ENCODE peak calls at places on chromosome 15, in eight cellular contexts. One of them, this sample, is unnamed.

GRCh38 chr15:57085267-57085666 is 166.8 kb downstream of the TCF12 start:
- DNase-seq in neural progenitor cell: no peak
- DNase-seq in sigmoid colon: no peak
- DNase-seq in vagina: no peak
- DNase-seq in pancreas: no peak
- DNase-seq in Peyer's patch: no peak
- DNase-seq in colonic mucosa: no peak
- DNase-seq in PC-3: peak; percentile 18
- DNase-seq in this sample: no peak

GRCh38 chr15:88470625-88471372 is 3.3 kb downstream of the MRPS11 start:
- DNase-seq in neural progenitor cell: no peak
- DNase-seq in sigmoid colon: no peak
- DNase-seq in vagina: no peak
- DNase-seq in pancreas: no peak
- DNase-seq in Peyer's patch: no peak
- DNase-seq in colonic mucosa: no peak
- DNase-seq in PC-3: no peak
- DNase-seq in this sample: no peak

GRCh38 chr15:23529891-23530290 is 35.6 kb upstream of the MKRN3 start:
- DNase-seq in neural progenitor cell: no peak
- DNase-seq in sigmoid colon: no peak
- DNase-seq in vagina: no peak
- DNase-seq in pancreas: no peak
- DNase-seq in Peyer's patch: no peak
- DNase-seq in colonic mucosa: no peak
- DNase-seq in PC-3: no peak
- DNase-seq in this sample: no peak

GRCh38 chr15:50906954-50907865 is 1.3 kb upstream of the AP4E1 start:
- DNase-seq in neural progenitor cell: no peak
- DNase-seq in sigmoid colon: no peak
- DNase-seq in vagina: no peak
- DNase-seq in pancreas: no peak
- DNase-seq in Peyer's patch: peak; percentile 64
- DNase-seq in colonic mucosa: peak; percentile 56
- DNase-seq in PC-3: peak; percentile 50
- DNase-seq in this sample: peak; percentile 57

GRCh38 chr15:101675796-101676582 is 23.8 kb upstream of the TM2D3 start:
- DNase-seq in neural progenitor cell: peak; percentile 63
- DNase-seq in sigmoid colon: no peak
- DNase-seq in vagina: no peak
- DNase-seq in pancreas: no peak
- DNase-seq in Peyer's patch: peak; percentile 25
- DNase-seq in colonic mucosa: no peak
- DNase-seq in PC-3: peak; percentile 72
- DNase-seq in this sample: no peak

GRCh38 chr15:76866716-76867321 is 38.3 kb downstream of the SCAPER start:
- DNase-seq in neural progenitor cell: peak; percentile 37
- DNase-seq in sigmoid colon: no peak
- DNase-seq in vagina: no peak
- DNase-seq in pancreas: no peak
- DNase-seq in Peyer's patch: no peak
- DNase-seq in colonic mucosa: no peak
- DNase-seq in PC-3: peak; percentile 61
- DNase-seq in this sample: no peak

GRCh38 chr15:59516655-59517461 is 78.9 kb downstream of the FAM81A start:
- DNase-seq in neural progenitor cell: no peak
- DNase-seq in sigmoid colon: no peak
- DNase-seq in vagina: no peak
- DNase-seq in pancreas: no peak
- DNase-seq in Peyer's patch: peak; percentile 52
- DNase-seq in colonic mucosa: no peak
- DNase-seq in PC-3: no peak
- DNase-seq in this sample: no peak

GRCh38 chr15:52336530-52336929 is 40.9 kb upstream of the MYO5C start:
- DNase-seq in neural progenitor cell: no peak
- DNase-seq in sigmoid colon: no peak
- DNase-seq in vagina: no peak
- DNase-seq in pancreas: no peak
- DNase-seq in Peyer's patch: no peak
- DNase-seq in colonic mucosa: peak; percentile 42
- DNase-seq in PC-3: peak; percentile 6
- DNase-seq in this sample: peak; percentile 38

GRCh38 chr15:70264014-70264492 is 166.3 kb upstream of the TLE3 start:
- DNase-seq in neural progenitor cell: peak; percentile 68
- DNase-seq in sigmoid colon: peak; percentile 84
- DNase-seq in vagina: no peak
- DNase-seq in pancreas: no peak
- DNase-seq in Peyer's patch: peak; percentile 55
- DNase-seq in colonic mucosa: no peak
- DNase-seq in PC-3: no peak
- DNase-seq in this sample: no peak

GRCh38 chr15:39692464-39693327 is 89.9 kb downstream of the FSIP1 start:
- DNase-seq in neural progenitor cell: peak; percentile 96
- DNase-seq in sigmoid colon: no peak
- DNase-seq in vagina: no peak
- DNase-seq in pancreas: no peak
- DNase-seq in Peyer's patch: no peak
- DNase-seq in colonic mucosa: no peak
- DNase-seq in PC-3: no peak
- DNase-seq in this sample: no peak
- H3K27ac ChIP-seq in neural progenitor cell: peak overlapping the region; percentile 80
- H3K27ac ChIP-seq in sigmoid colon: peak overlapping the region; percentile 29
- H3K27ac ChIP-seq in vagina: no peak overlapping the region
- H3K27ac ChIP-seq in pancreas: no peak overlapping the region
- H3K27ac ChIP-seq in Peyer's patch: no peak overlapping the region
- H3K27ac ChIP-seq in colonic mucosa: no peak overlapping the region
- H3K27ac ChIP-seq in PC-3: no peak overlapping the region
- H3K27ac ChIP-seq in this sample: no peak overlapping the region

GRCh38 chr15:84714816-84715215 is 1.1 kb downstream of the SEC11A start:
- DNase-seq in neural progenitor cell: no peak
- DNase-seq in sigmoid colon: no peak
- DNase-seq in vagina: no peak
- DNase-seq in pancreas: no peak
- DNase-seq in Peyer's patch: no peak
- DNase-seq in colonic mucosa: no peak
- DNase-seq in PC-3: no peak
- DNase-seq in this sample: no peak
- H3K4me3 ChIP-seq in neural progenitor cell: peak overlapping the region; percentile 78
- H3K4me3 ChIP-seq in sigmoid colon: peak overlapping the region; percentile 80
- H3K4me3 ChIP-seq in vagina: peak overlapping the region; percentile 76
- H3K4me3 ChIP-seq in pancreas: peak overlapping the region; percentile 89
- H3K4me3 ChIP-seq in Peyer's patch: peak overlapping the region; percentile 88
- H3K4me3 ChIP-seq in colonic mucosa: peak overlapping the region; percentile 81
- H3K4me3 ChIP-seq in PC-3: peak overlapping the region; percentile 81
- H3K4me3 ChIP-seq in this sample: peak overlapping the region; percentile 65

GRCh38 chr15:73141216-73141900 is 89.1 kb downstream of the NEO1 start:
- DNase-seq in neural progenitor cell: no peak
- DNase-seq in sigmoid colon: no peak
- DNase-seq in vagina: no peak
- DNase-seq in pancreas: no peak
- DNase-seq in Peyer's patch: no peak
- DNase-seq in colonic mucosa: no peak
- DNase-seq in PC-3: no peak
- DNase-seq in this sample: no peak

GRCh38 chr15:73140154-73140553 is 87.9 kb downstream of the NEO1 start:
- DNase-seq in neural progenitor cell: no peak
- DNase-seq in sigmoid colon: no peak
- DNase-seq in vagina: no peak
- DNase-seq in pancreas: no peak
- DNase-seq in Peyer's patch: no peak
- DNase-seq in colonic mucosa: no peak
- DNase-seq in PC-3: no peak
- DNase-seq in this sample: no peak

GRCh38 chr15:73143763-73144155 is 91.5 kb downstream of the NEO1 start:
- DNase-seq in neural progenitor cell: no peak
- DNase-seq in sigmoid colon: no peak
- DNase-seq in vagina: no peak
- DNase-seq in pancreas: no peak
- DNase-seq in Peyer's patch: no peak
- DNase-seq in colonic mucosa: no peak
- DNase-seq in PC-3: no peak
- DNase-seq in this sample: no peak

GRCh38 chr15:73146419-73146818 is 94.2 kb downstream of the NEO1 start:
- DNase-seq in neural progenitor cell: no peak
- DNase-seq in sigmoid colon: no peak
- DNase-seq in vagina: no peak
- DNase-seq in pancreas: no peak
- DNase-seq in Peyer's patch: no peak
- DNase-seq in colonic mucosa: no peak
- DNase-seq in PC-3: no peak
- DNase-seq in this sample: no peak

GRCh38 chr15:73142802-73143762 is 90.8 kb downstream of the NEO1 start:
- DNase-seq in neural progenitor cell: no peak
- DNase-seq in sigmoid colon: no peak
- DNase-seq in vagina: no peak
- DNase-seq in pancreas: no peak
- DNase-seq in Peyer's patch: no peak
- DNase-seq in colonic mucosa: no peak
- DNase-seq in PC-3: no peak
- DNase-seq in this sample: no peak
- TF ChIP-seq CTCF in neural progenitor cell: no peak
- TF ChIP-seq CTCF in sigmoid colon: no peak
- TF ChIP-seq CTCF in vagina: no peak
- TF ChIP-seq CTCF in pancreas: no peak
- TF ChIP-seq CTCF in Peyer's patch: no peak
- TF ChIP-seq CTCF in colonic mucosa: no peak
- TF ChIP-seq CTCF in PC-3: no peak
- TF ChIP-seq CTCF in this sample: no peak

DNA sequence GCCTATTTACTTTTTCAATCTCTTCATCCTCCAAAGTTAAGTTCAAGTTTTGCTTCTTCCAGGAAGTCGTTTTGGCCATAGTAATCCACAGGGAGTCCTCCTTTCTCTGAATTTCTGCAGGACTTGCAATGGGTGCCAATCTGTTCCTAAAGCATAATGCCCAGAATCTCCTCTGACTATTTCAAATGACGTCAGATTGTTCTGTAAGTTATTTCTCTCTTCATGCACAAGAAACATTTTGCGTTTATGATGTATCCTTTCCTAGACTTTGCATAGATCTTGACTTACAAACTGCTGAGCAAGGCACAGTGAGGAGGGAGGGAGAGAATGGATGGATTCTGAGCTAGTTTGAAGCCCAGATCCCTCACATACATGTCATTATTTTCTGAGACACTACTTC is 103.2 kb downstream of the MEX3B start:
- DNase-seq in neural progenitor cell: no peak
- DNase-seq in sigmoid colon: no peak
- DNase-seq in vagina: no peak
- DNase-seq in pancreas: no peak
- DNase-seq in Peyer's patch: no peak
- DNase-seq in colonic mucosa: no peak
- DNase-seq in PC-3: no peak
- DNase-seq in this sample: no peak
- H3K27ac ChIP-seq in neural progenitor cell: no peak overlapping the region
- H3K27ac ChIP-seq in sigmoid colon: no peak overlapping the region
- H3K27ac ChIP-seq in vagina: no peak overlapping the region
- H3K27ac ChIP-seq in pancreas: no peak overlapping the region
- H3K27ac ChIP-seq in Peyer's patch: no peak overlapping the region
- H3K27ac ChIP-seq in colonic mucosa: no peak overlapping the region
- H3K27ac ChIP-seq in PC-3: no peak overlapping the region
- H3K27ac ChIP-seq in this sample: no peak overlapping the region

GRCh38 chr15:41494190-41494921 is 682 bp downstream of the ITPKA start:
- DNase-seq in neural progenitor cell: peak; percentile 77
- DNase-seq in sigmoid colon: no peak
- DNase-seq in vagina: no peak
- DNase-seq in pancreas: peak; percentile 25
- DNase-seq in Peyer's patch: no peak
- DNase-seq in colonic mucosa: peak; percentile 52
- DNase-seq in PC-3: peak; percentile 31
- DNase-seq in this sample: peak; percentile 46

GRCh38 chr15:41493902-41494189 is 172 bp downstream of the ITPKA start:
- DNase-seq in neural progenitor cell: no peak
- DNase-seq in sigmoid colon: no peak
- DNase-seq in vagina: no peak
- DNase-seq in pancreas: no peak
- DNase-seq in Peyer's patch: no peak
- DNase-seq in colonic mucosa: no peak
- DNase-seq in PC-3: no peak
- DNase-seq in this sample: no peak

GRCh38 chr15:41495736-41496599 is 2.3 kb downstream of the ITPKA start:
- DNase-seq in neural progenitor cell: peak; percentile 78
- DNase-seq in sigmoid colon: no peak
- DNase-seq in vagina: no peak
- DNase-seq in pancreas: peak; percentile 65
- DNase-seq in Peyer's patch: no peak
- DNase-seq in colonic mucosa: peak; percentile 81
- DNase-seq in PC-3: no peak
- DNase-seq in this sample: peak; percentile 82

GRCh38 chr15:41493205-41493901 is at the start of gene ITPKA:
- DNase-seq in neural progenitor cell: peak; percentile 80
- DNase-seq in sigmoid colon: peak; percentile 86
- DNase-seq in vagina: no peak
- DNase-seq in pancreas: peak; percentile 74
- DNase-seq in Peyer's patch: peak; percentile 65
- DNase-seq in colonic mucosa: peak; percentile 97
- DNase-seq in PC-3: peak; percentile 70
- DNase-seq in this sample: peak; percentile 92

DNA sequence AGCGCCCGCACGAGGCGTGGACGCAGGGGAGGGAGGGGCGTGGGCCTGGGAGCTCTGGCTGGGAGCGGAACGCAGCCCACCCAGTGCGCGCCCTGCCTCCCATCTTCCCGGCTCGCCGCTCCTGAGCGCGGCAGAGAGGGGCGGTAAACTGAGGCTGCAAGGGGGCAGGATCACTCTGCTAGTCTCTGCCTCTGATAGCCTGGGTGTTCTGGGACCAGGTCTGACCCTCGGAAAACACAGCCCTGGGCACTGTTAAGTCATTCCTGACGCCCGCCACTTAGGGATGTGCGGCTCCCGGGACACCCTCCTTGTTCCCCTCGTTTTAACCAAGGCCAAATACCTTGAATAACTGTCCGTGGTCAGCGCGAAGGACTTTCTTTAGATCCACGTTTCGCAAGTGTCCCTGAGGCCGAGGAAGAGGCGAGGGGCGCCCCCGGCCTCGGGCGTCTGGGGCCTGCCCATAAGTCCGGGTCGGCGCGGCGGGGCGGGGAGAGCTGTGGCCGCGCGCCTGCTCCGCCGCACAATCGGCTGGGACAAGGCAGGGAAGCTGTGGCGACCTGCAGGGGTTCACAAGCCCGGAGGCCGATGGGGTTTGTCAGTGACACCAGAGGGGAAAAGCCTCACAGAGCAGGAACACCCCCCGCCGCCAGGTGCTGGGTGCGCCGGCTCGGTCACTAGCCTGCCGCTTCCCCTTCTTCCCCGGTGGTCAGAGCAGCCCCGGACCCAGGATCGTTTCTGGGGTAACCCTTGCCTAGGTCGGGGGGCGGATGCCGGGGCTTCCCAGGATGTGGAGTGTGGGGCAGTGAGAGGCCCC is 1.5 kb downstream of the ITPKA start:
- DNase-seq in neural progenitor cell: peak; percentile 66
- DNase-seq in sigmoid colon: no peak
- DNase-seq in vagina: no peak
- DNase-seq in pancreas: no peak
- DNase-seq in Peyer's patch: peak; percentile 36
- DNase-seq in colonic mucosa: peak; percentile 66
- DNase-seq in PC-3: no peak
- DNase-seq in this sample: no peak
- H3K4me3 ChIP-seq in neural progenitor cell: peak overlapping the region; percentile 63
- H3K4me3 ChIP-seq in sigmoid colon: peak overlapping the region; percentile 69
- H3K4me3 ChIP-seq in vagina: peak overlapping the region; percentile 81
- H3K4me3 ChIP-seq in pancreas: peak overlapping the region; percentile 30
- H3K4me3 ChIP-seq in Peyer's patch: peak overlapping the region; percentile 69
- H3K4me3 ChIP-seq in colonic mucosa: peak overlapping the region; percentile 64
- H3K4me3 ChIP-seq in PC-3: no peak overlapping the region
- H3K4me3 ChIP-seq in this sample: peak overlapping the region; percentile 63

GRCh38 chr15:90645873-90646605 is 71.1 kb upstream of the BLM start:
- DNase-seq in neural progenitor cell: no peak
- DNase-seq in sigmoid colon: peak; percentile 51
- DNase-seq in vagina: no peak
- DNase-seq in pancreas: peak; percentile 50
- DNase-seq in Peyer's patch: no peak
- DNase-seq in colonic mucosa: no peak
- DNase-seq in PC-3: no peak
- DNase-seq in this sample: no peak
- TF ChIP-seq CTCF in neural progenitor cell: no peak
- TF ChIP-seq CTCF in sigmoid colon: no peak
- TF ChIP-seq CTCF in vagina: no peak
- TF ChIP-seq CTCF in pancreas: no peak
- TF ChIP-seq CTCF in Peyer's patch: no peak
- TF ChIP-seq CTCF in colonic mucosa: no peak
- TF ChIP-seq CTCF in PC-3: no peak
- TF ChIP-seq CTCF in this sample: no peak